ENCODE peak calls at places on chromosomes 3 and 15, in four cellular contexts. One of them, this sample, is unnamed.
A peak's percentile ranks its signal among the peaks of the same experiment; 100 is the strongest.

GRCh38 chr3:131326307-131326706 is 55.3 kb upstream of the NUDT16 start:
- DNase-seq in Panc1: no peak
- DNase-seq in H1: no peak
- DNase-seq in prostate gland: no peak
- DNase-seq in this sample: no peak

GRCh38 chr3:123492188-123492587 is 43.3 kb upstream of the ADCY5 start:
- DNase-seq in H1: no peak
- DNase-seq in prostate gland: no peak
- DNase-seq in Panc1: no peak
- DNase-seq in this sample: no peak

GRCh38 chr15:52331490-52332240 is 36.1 kb upstream of the MYO5C start:
- DNase-seq in Panc1: peak; percentile 81
- DNase-seq in prostate gland: peak; percentile 10
- DNase-seq in H1: no peak
- DNase-seq in this sample: peak; percentile 23

GRCh38 chr3:71441217-71441924 is 142.2 kb downstream of the FOXP1 start:
- DNase-seq in prostate gland: no peak
- DNase-seq in H1: no peak
- DNase-seq in Panc1: no peak
- DNase-seq in this sample: no peak

GRCh38 chr15:81000144-81000625 is 538 bp upstream of the TLNRD1 start:
- DNase-seq in H1: no peak
- DNase-seq in prostate gland: no peak
- DNase-seq in Panc1: no peak
- DNase-seq in this sample: no peak

GRCh38 chr3:5692446-5692845 is 504.9 kb downstream of the EDEM1 start:
- DNase-seq in Panc1: no peak
- DNase-seq in H1: no peak
- DNase-seq in prostate gland: no peak
- DNase-seq in this sample: no peak

GRCh38 chr3:108289159-108289558 is 7.2 kb upstream of the HHLA2 start:
- DNase-seq in prostate gland: no peak
- DNase-seq in Panc1: no peak
- DNase-seq in H1: no peak
- DNase-seq in this sample: no peak

GRCh38 chr15:51883436-51883835 is 54.0 kb downstream of the TMOD3 start:
- DNase-seq in H1: no peak
- DNase-seq in Panc1: no peak
- DNase-seq in prostate gland: no peak
- DNase-seq in this sample: no peak

GRCh38 chr3:156577731-156578130 is 22.8 kb upstream of the SSR3 start:
- DNase-seq in prostate gland: no peak
- DNase-seq in Panc1: no peak
- DNase-seq in H1: no peak
- DNase-seq in this sample: no peak

GRCh38 chr15:93917181-93917580 is 314.2 kb upstream of the MCTP2 start:
- DNase-seq in H1: no peak
- DNase-seq in prostate gland: no peak
- DNase-seq in Panc1: no peak
- DNase-seq in this sample: no peak

GRCh38 chr3:60542981-60543380 is 708.3 kb downstream of the FHIT start:
- DNase-seq in Panc1: no peak
- DNase-seq in prostate gland: peak; percentile 56
- DNase-seq in H1: no peak
- DNase-seq in this sample: no peak

GRCh38 chr3:79521221-79521848 is 246.5 kb downstream of the ROBO1 start:
- DNase-seq in prostate gland: no peak
- DNase-seq in Panc1: peak; percentile 51
- DNase-seq in H1: no peak
- DNase-seq in this sample: no peak

GRCh38 chr15:37133619-37134018 is 33.3 kb upstream of the MEIS2 start:
- DNase-seq in H1: no peak
- DNase-seq in prostate gland: no peak
- DNase-seq in Panc1: no peak
- DNase-seq in this sample: no peak

GRCh38 chr3:129015388-129016105 is 14.4 kb downstream of the EFCC1 start:
- DNase-seq in prostate gland: no peak
- DNase-seq in H1: no peak
- DNase-seq in Panc1: no peak
- DNase-seq in this sample: peak; percentile 39

GRCh38 chr3:171320721-171321120 is 139.5 kb downstream of the TNIK start:
- DNase-seq in H1: no peak
- DNase-seq in prostate gland: no peak
- DNase-seq in Panc1: no peak
- DNase-seq in this sample: no peak

GRCh38 chr3:120928991-120929390 is 21.0 kb downstream of the STXBP5L start:
- DNase-seq in H1: no peak
- DNase-seq in Panc1: no peak
- DNase-seq in prostate gland: no peak
- DNase-seq in this sample: no peak

GRCh38 chr3:168123211-168124173 is 27.8 kb upstream of the GOLIM4 start:
- DNase-seq in Panc1: no peak
- DNase-seq in prostate gland: peak; percentile 33
- DNase-seq in H1: no peak
- DNase-seq in this sample: no peak

GRCh38 chr3:187208159-187208558 is 10.9 kb downstream of the RTP1 start:
- DNase-seq in prostate gland: peak; percentile 26
- DNase-seq in H1: no peak
- DNase-seq in Panc1: no peak
- DNase-seq in this sample: no peak

GRCh38 chr3:139312959-139313358 is 30.9 kb upstream of the MRPS22 start:
- DNase-seq in prostate gland: no peak
- DNase-seq in Panc1: no peak
- DNase-seq in H1: no peak
- DNase-seq in this sample: no peak

GRCh38 chr3:177279118-177279815 is 82.0 kb upstream of the TBL1XR1 start:
- DNase-seq in H1: no peak
- DNase-seq in prostate gland: peak; percentile 51
- DNase-seq in Panc1: no peak
- DNase-seq in this sample: no peak

GRCh38 chr15:78237146-78237545 is 2.8 kb upstream of the ACSBG1 start:
- DNase-seq in Panc1: no peak
- DNase-seq in H1: no peak
- DNase-seq in prostate gland: no peak
- DNase-seq in this sample: no peak

GRCh38 chr3:178833696-178834095 is 237.9 kb downstream of the ZMAT3 start:
- DNase-seq in prostate gland: no peak
- DNase-seq in Panc1: no peak
- DNase-seq in H1: no peak
- DNase-seq in this sample: no peak

GRCh38 chr3:17782751-17783150 is 40.3 kb upstream of the TBC1D5 start:
- DNase-seq in Panc1: no peak
- DNase-seq in prostate gland: no peak
- DNase-seq in H1: no peak
- DNase-seq in this sample: no peak

GRCh38 chr3:172476339-172476738 is 28.1 kb upstream of the GHSR start:
- DNase-seq in H1: no peak
- DNase-seq in prostate gland: no peak
- DNase-seq in Panc1: no peak
- DNase-seq in this sample: no peak

GRCh38 chr3:184795493-184796198 is 16.3 kb upstream of the VPS8 start:
- DNase-seq in Panc1: no peak
- DNase-seq in prostate gland: no peak
- DNase-seq in H1: no peak
- DNase-seq in this sample: no peak

GRCh38 chr3:194505791-194506415 is 19.1 kb upstream of the ATP13A3 start:
- DNase-seq in prostate gland: no peak
- DNase-seq in H1: no peak
- DNase-seq in Panc1: no peak
- DNase-seq in this sample: no peak

GRCh38 chr3:169058681-169059080 is 604.8 kb downstream of the MECOM start:
- DNase-seq in prostate gland: no peak
- DNase-seq in Panc1: no peak
- DNase-seq in H1: no peak
- DNase-seq in this sample: no peak

GRCh38 chr3:122773856-122774535 is 19.6 kb downstream of the HSPBAP1 start:
- DNase-seq in prostate gland: no peak
- DNase-seq in H1: no peak
- DNase-seq in Panc1: no peak
- DNase-seq in this sample: no peak

GRCh38 chr3:101903426-101903825 is 54.1 kb downstream of the NFKBIZ start:
- DNase-seq in prostate gland: no peak
- DNase-seq in H1: no peak
- DNase-seq in Panc1: no peak
- DNase-seq in this sample: no peak

GRCh38 chr15:49622561-49622960 is 1.7 kb downstream of the DTWD1 start:
- DNase-seq in H1: no peak
- DNase-seq in Panc1: no peak
- DNase-seq in prostate gland: no peak
- DNase-seq in this sample: no peak

GRCh38 chr3:119945286-119945685 is 149.0 kb downstream of the GSK3B start:
- DNase-seq in H1: no peak
- DNase-seq in prostate gland: no peak
- DNase-seq in Panc1: no peak
- DNase-seq in this sample: no peak

GRCh38 chr15:73809728-73810501 is 56.8 kb upstream of the INSYN1 start:
- DNase-seq in H1: no peak
- DNase-seq in prostate gland: no peak
- DNase-seq in Panc1: no peak
- DNase-seq in this sample: no peak

GRCh38 chr15:78914027-78914764 is 30.6 kb downstream of the CTSH start:
- DNase-seq in H1: no peak
- DNase-seq in Panc1: no peak
- DNase-seq in prostate gland: peak; percentile 57
- DNase-seq in this sample: no peak

GRCh38 chr15:97904196-97904572 is 56.3 kb upstream of the ARRDC4 start:
- DNase-seq in Panc1: no peak
- DNase-seq in prostate gland: peak; percentile 51
- DNase-seq in H1: peak; percentile 87
- DNase-seq in this sample: peak; percentile 77
- H3K4me3 ChIP-seq in Panc1: no peak overlapping the region
- H3K4me3 ChIP-seq in prostate gland: no peak overlapping the region
- H3K4me3 ChIP-seq in H1: no peak overlapping the region
- H3K4me3 ChIP-seq in this sample: peak overlapping the region; percentile 11

GRCh38 chr3:66376568-66376967 is 124.3 kb downstream of the LRIG1 start:
- DNase-seq in H1: no peak
- DNase-seq in Panc1: no peak
- DNase-seq in prostate gland: no peak
- DNase-seq in this sample: peak; percentile 75
- TF ChIP-seq POLR2AphosphoS5 in H1: no peak
- TF ChIP-seq POLR2AphosphoS5 in Panc1: no peak
- TF ChIP-seq POLR2AphosphoS5 in prostate gland: no peak
- TF ChIP-seq POLR2AphosphoS5 in this sample: peak; percentile 71

DNA sequence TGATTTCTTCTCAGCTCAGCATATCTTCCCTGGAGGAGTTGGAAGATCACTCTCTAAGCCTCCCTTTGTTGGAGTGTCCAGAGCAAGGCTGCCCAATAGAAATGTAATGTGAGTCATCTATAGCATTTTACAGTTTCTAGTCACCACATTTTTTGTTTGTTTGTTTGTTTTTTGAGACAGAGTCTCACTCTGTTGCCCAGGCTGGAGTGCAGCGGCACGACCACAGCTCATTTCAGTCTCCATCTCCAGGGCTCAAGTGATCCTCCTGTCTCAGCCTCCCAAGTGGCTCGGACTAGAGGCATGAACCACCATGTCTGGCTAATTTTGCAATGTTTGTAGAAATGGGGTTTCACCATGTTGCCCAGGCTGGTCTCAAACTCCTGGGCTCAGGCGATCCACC is 21.3 kb downstream of the KLHL6 start:
- DNase-seq in Panc1: peak; percentile 30
- DNase-seq in H1: no peak
- DNase-seq in prostate gland: no peak
- DNase-seq in this sample: no peak
- H3K4me3 ChIP-seq in Panc1: no peak overlapping the region
- H3K4me3 ChIP-seq in H1: peak overlapping the region; percentile 43
- H3K4me3 ChIP-seq in prostate gland: no peak overlapping the region
- H3K4me3 ChIP-seq in this sample: no peak overlapping the region

DNA sequence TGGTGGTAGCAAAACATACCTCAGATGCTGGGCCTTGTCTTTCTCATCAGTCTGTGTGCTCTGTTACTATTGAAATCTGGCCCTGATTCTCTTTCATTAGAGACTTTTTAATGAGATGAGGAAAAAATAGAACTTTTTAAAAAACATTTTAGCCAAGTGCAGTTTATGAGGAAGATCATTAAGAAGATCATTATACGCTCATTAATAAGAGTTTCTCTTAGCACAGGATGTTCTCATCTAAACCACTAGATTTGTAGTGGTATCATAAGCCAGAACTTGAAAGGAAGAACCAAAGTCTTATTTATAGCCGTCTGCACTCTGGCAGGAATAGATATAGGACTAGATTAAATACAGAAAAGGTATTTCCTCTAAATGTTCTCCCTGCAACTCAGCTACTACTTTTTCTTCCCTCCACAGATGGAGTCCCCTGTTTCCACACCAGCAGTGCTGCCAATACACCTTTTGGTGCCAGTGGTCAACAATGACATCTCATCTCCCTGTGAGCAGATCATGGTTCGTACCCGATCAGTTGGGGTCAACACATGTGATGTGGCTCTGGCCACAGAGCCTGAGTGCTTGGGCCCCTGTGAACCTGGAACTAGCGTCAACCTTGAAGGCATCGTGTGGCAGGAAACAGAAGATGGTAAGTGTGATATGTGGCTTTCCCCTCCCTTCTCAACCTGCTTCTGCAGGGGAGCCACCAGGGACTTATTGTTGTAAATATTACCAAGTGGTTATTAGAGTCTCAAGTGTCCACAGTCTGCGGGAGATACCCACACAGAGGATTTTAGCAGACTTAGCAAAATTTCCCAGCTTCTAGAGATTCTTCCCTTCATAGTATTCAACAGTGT is 152.8 kb downstream of the RBPMS2 start:
- DNase-seq in H1: no peak
- DNase-seq in Panc1: no peak
- DNase-seq in prostate gland: no peak
- DNase-seq in this sample: peak; percentile 19
- TF ChIP-seq POLR2AphosphoS5 in H1: no peak
- TF ChIP-seq POLR2AphosphoS5 in Panc1: no peak
- TF ChIP-seq POLR2AphosphoS5 in prostate gland: no peak
- TF ChIP-seq POLR2AphosphoS5 in this sample: no peak

This sample was measured in transverse colon.